ENCODE peak calls at places on chromosomes 7 and 10, in four cellular contexts. One of them, this sample, is unnamed.

GRCh38 chr7:9149499-9150082 is 716.2 kb downstream of the NXPH1 start:
- DNase-seq in HCT116: no peak
- DNase-seq in HepG2: no peak
- DNase-seq in K562: no peak
- DNase-seq in this sample: no peak

GRCh38 chr10:126671402-126671975 is 996 bp upstream of the C10orf90 start:
- DNase-seq in HCT116: no peak
- DNase-seq in HepG2: no peak
- DNase-seq in K562: no peak
- DNase-seq in this sample: no peak

GRCh38 chr7:100220833-100221718 is 1.3 kb downstream of the PVRIG start:
- DNase-seq in HCT116: no peak
- DNase-seq in HepG2: no peak
- DNase-seq in K562: no peak
- DNase-seq in this sample: no peak

GRCh38 chr10:76738991-76739390 is 898.6 kb downstream of the KCNMA1 start:
- DNase-seq in HCT116: no peak
- DNase-seq in HepG2: no peak
- DNase-seq in K562: no peak
- DNase-seq in this sample: no peak

GRCh38 chr10:47366056-47366631 is 17.9 kb downstream of the ZNF488 start:
- DNase-seq in HCT116: no peak
- DNase-seq in HepG2: no peak
- DNase-seq in K562: no peak
- DNase-seq in this sample: no peak

GRCh38 chr7:111198255-111198654 is 107.3 kb downstream of the LRRN3 start:
- DNase-seq in HCT116: peak; percentile 97
- DNase-seq in HepG2: peak; percentile 16
- DNase-seq in K562: peak; percentile 25
- DNase-seq in this sample: peak; percentile 92

GRCh38 chr7:140679186-140679585 is 6.4 kb downstream of the ADCK2 start:
- DNase-seq in HCT116: no peak
- DNase-seq in HepG2: no peak
- DNase-seq in K562: no peak
- DNase-seq in this sample: no peak

GRCh38 chr10:95560288-95561199 is 627 bp downstream of the SORBS1 start:
- DNase-seq in HCT116: no peak
- DNase-seq in HepG2: no peak
- DNase-seq in K562: no peak
- DNase-seq in this sample: no peak

GRCh38 chr7:25951414-25952276 is 200.4 kb upstream of the NFE2L3 start:
- DNase-seq in HCT116: no peak
- DNase-seq in HepG2: no peak
- DNase-seq in K562: no peak
- DNase-seq in this sample: no peak

GRCh38 chr7:57404343-57404966 is 45.5 kb upstream of the ZNF716 start:
- DNase-seq in HCT116: no peak
- DNase-seq in HepG2: no peak
- DNase-seq in K562: peak; percentile 5
- DNase-seq in this sample: no peak

GRCh38 chr7:699260-700170 is 27.0 kb upstream of the DNAAF5 start:
- DNase-seq in HCT116: no peak
- DNase-seq in HepG2: no peak
- DNase-seq in K562: peak; percentile 65
- DNase-seq in this sample: no peak

GRCh38 chr10:76052798-76053473 is 621.5 kb downstream of the LRMDA start:
- DNase-seq in HCT116: no peak
- DNase-seq in HepG2: no peak
- DNase-seq in K562: no peak
- DNase-seq in this sample: no peak

GRCh38 chr10:124742418-124743187 is 1.6 kb downstream of the FAM53B start:
- DNase-seq in HCT116: no peak
- DNase-seq in HepG2: peak; percentile 57
- DNase-seq in K562: peak; percentile 59
- DNase-seq in this sample: no peak

GRCh38 chr10:44422631-44423030 is 37.7 kb upstream of the CXCL12 start:
- DNase-seq in HCT116: no peak
- DNase-seq in HepG2: no peak
- DNase-seq in K562: no peak
- DNase-seq in this sample: no peak

GRCh38 chr7:102468416-102469350 is 3.9 kb downstream of the LRWD1 start:
- DNase-seq in HCT116: no peak
- DNase-seq in HepG2: no peak
- DNase-seq in K562: no peak
- DNase-seq in this sample: no peak

GRCh38 chr7:28062197-28062988 is 118.2 kb downstream of the JAZF1 start:
- DNase-seq in HCT116: peak; percentile 27
- DNase-seq in HepG2: peak; percentile 40
- DNase-seq in K562: peak; percentile 65
- DNase-seq in this sample: peak; percentile 43

GRCh38 chr7:111803015-111803758 is 240.9 kb upstream of the IMMP2L start:
- DNase-seq in HCT116: no peak
- DNase-seq in HepG2: peak; percentile 45
- DNase-seq in K562: no peak
- DNase-seq in this sample: no peak

GRCh38 chr7:26278769-26279168 is 12.9 kb upstream of the SNX10 start:
- DNase-seq in HCT116: peak; percentile 36
- DNase-seq in HepG2: peak; percentile 49
- DNase-seq in K562: peak; percentile 16
- DNase-seq in this sample: no peak

GRCh38 chr10:13877154-13877909 is 290.6 kb downstream of the PRPF18 start:
- DNase-seq in HCT116: no peak
- DNase-seq in HepG2: peak; percentile 5
- DNase-seq in K562: no peak
- DNase-seq in this sample: no peak

GRCh38 chr7:132004528-132004927 is 448.1 kb upstream of the PODXL start:
- DNase-seq in HCT116: no peak
- DNase-seq in HepG2: no peak
- DNase-seq in K562: peak; percentile 5
- DNase-seq in this sample: no peak

GRCh38 chr7:44772867-44773266 is 23.6 kb upstream of the PPIA start:
- DNase-seq in HCT116: no peak
- DNase-seq in HepG2: peak; percentile 52
- DNase-seq in K562: no peak
- DNase-seq in this sample: no peak

GRCh38 chr7:38660427-38661099 is 29.4 kb upstream of the AMPH start:
- DNase-seq in HCT116: peak; percentile 27
- DNase-seq in HepG2: peak; percentile 29
- DNase-seq in K562: peak; percentile 50
- DNase-seq in this sample: peak; percentile 35

GRCh38 chr7:23687011-23687410 is 7.0 kb downstream of the FAM221A start:
- DNase-seq in HCT116: no peak
- DNase-seq in HepG2: no peak
- DNase-seq in K562: no peak
- DNase-seq in this sample: no peak

GRCh38 chr7:28755255-28755654 is 202.9 kb downstream of the TRIL start:
- DNase-seq in HCT116: no peak
- DNase-seq in HepG2: no peak
- DNase-seq in K562: no peak
- DNase-seq in this sample: no peak

GRCh38 chr10:17144757-17145156 is 15.1 kb upstream of the CUBN start:
- DNase-seq in HCT116: no peak
- DNase-seq in HepG2: no peak
- DNase-seq in K562: no peak
- DNase-seq in this sample: no peak

DNA sequence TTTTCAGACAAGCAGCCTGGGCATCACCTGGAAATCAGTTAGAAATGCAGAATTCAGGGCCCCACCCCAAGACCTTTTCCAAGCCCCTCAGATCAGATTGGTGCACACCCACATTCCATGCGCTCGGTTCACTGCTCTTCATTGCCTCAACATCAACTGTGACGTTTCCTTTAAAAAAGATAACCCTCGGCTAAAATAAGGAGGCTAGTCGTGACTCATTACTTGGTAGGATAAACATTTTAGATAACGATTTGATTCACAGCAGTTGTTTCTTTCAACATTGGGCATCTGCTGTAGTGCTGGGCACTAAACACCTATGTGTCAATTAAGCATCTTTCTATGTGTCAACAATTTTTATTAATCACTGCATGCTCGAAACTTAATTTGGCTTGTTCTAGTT is 191.1 kb upstream of the LRGUK start:
- DNase-seq in HCT116: no peak
- DNase-seq in HepG2: no peak
- DNase-seq in K562: no peak
- DNase-seq in this sample: no peak
- TF ChIP-seq TCF7L2 in HCT116: no peak
- TF ChIP-seq TCF7L2 in HepG2: no peak
- TF ChIP-seq TCF7L2 in K562: no peak
- TF ChIP-seq TCF7L2 in this sample: no peak

GRCh38 chr10:115022754-115023153 is 70.4 kb upstream of the ATRNL1 start:
- DNase-seq in HCT116: no peak
- DNase-seq in HepG2: no peak
- DNase-seq in K562: no peak
- DNase-seq in this sample: no peak

GRCh38 chr10:115030483-115031200 is 62.5 kb upstream of the ATRNL1 start:
- DNase-seq in HCT116: no peak
- DNase-seq in HepG2: no peak
- DNase-seq in K562: peak; percentile 1
- DNase-seq in this sample: no peak

GRCh38 chr10:115028419-115028818 is 64.7 kb upstream of the ATRNL1 start:
- DNase-seq in HCT116: no peak
- DNase-seq in HepG2: no peak
- DNase-seq in K562: no peak
- DNase-seq in this sample: no peak

GRCh38 chr10:115029452-115030375 is 63.5 kb upstream of the ATRNL1 start:
- DNase-seq in HCT116: no peak
- DNase-seq in HepG2: peak; percentile 18
- DNase-seq in K562: no peak
- DNase-seq in this sample: no peak

DNA sequence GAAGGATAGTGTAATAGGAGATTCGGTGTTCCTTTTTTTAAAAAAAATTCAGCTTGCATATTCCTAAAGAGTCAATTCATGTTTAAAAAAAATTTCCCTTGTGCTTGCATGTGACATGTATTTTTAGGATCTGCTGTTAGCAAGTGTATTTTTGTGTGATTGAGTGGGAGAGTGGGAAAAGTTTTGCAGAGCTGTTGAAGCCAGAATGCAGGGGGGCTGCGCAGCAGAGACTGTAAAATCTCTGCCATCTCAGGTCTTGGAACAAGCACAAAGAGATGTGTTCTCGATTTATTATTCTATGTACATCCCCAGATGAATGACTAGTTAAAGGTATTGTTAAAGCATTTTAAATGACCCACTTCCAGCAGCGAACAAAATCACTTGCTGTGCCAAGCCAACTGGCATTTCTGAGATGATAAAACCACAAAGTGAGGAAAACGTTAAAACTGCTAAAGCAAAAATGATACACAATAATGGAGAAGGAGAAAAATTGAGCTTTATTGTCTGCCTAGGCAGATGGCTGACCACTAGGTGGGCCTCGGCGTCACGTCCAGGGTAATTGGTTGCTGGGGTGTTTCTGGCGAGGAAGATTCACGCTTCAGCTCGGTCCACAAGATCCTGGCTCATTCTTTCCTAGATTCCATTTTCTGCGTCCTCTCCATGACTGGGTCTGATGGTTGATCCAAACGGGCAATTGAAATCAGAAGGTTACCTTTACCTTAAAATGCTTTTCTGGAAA is 67.0 kb upstream of the ATRNL1 start:
- DNase-seq in HCT116: no peak
- DNase-seq in HepG2: no peak
- DNase-seq in K562: peak; percentile 3
- DNase-seq in this sample: no peak
- TF ChIP-seq CTCF in HCT116: peak; percentile 25
- TF ChIP-seq CTCF in HepG2: peak; percentile 16
- TF ChIP-seq CTCF in K562: no peak
- TF ChIP-seq CTCF in this sample: no peak

GRCh38 chr7:106140406-106141173 is 28.5 kb upstream of the SYPL1 start:
- DNase-seq in HCT116: no peak
- DNase-seq in HepG2: no peak
- DNase-seq in K562: no peak
- DNase-seq in this sample: no peak
- H3K27ac ChIP-seq in HCT116: no peak overlapping the region
- H3K27ac ChIP-seq in HepG2: no peak overlapping the region
- H3K27ac ChIP-seq in K562: no peak overlapping the region
- H3K27ac ChIP-seq in this sample: no peak overlapping the region

GRCh38 chr7:152528612-152529011 is 92.8 kb upstream of the KMT2C start:
- DNase-seq in HCT116: no peak
- DNase-seq in HepG2: no peak
- DNase-seq in K562: no peak
- DNase-seq in this sample: no peak
- TF ChIP-seq TCF7L2 in HCT116: no peak
- TF ChIP-seq TCF7L2 in HepG2: no peak
- TF ChIP-seq TCF7L2 in K562: no peak
- TF ChIP-seq TCF7L2 in this sample: no peak

DNA sequence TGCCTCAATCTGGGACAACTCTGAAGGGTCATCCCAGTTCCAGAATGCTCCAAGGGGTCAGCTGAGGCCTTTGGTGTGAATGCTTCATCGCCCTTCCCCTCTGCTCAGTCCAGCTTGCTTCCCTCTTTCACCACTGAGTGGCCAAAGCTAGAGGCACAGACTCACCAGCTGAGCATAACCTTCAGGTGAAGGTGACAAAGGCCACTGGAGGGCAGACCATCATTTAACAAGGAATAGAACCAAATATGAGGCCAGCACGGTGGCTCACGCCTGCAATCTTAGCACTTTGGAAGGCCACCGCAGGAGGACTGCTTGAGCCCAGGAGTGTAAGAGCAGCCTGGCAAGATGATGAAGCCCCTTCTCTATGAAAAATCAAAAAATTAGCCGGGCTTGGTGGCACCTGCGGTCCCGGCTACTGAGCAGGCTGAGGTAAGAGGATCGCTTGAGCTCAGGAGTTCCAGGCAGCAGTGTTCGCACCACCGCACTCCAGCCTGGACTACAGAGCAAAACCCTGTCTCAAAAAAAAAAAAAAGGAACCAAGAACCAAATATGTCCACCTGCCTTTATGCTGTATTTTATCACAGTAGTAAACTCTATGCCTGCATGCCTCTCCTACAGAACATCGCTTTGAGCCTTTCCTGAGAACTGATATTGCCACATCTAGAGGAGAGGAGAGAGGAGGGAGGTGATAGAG is 13.4 kb downstream of the PRKAG2 start:
- DNase-seq in HCT116: no peak
- DNase-seq in HepG2: peak; percentile 50
- DNase-seq in K562: peak; percentile 32
- DNase-seq in this sample: no peak
- TF ChIP-seq CTCF in HCT116: no peak
- TF ChIP-seq CTCF in HepG2: peak; percentile 67
- TF ChIP-seq CTCF in K562: peak; percentile 45
- TF ChIP-seq CTCF in this sample: no peak

GRCh38 chr10:122500726-122501125 is 39.4 kb downstream of the HTRA1 start:
- DNase-seq in HCT116: no peak
- DNase-seq in HepG2: no peak
- DNase-seq in K562: no peak
- DNase-seq in this sample: no peak
- H3K27ac ChIP-seq in HCT116: no peak overlapping the region
- H3K27ac ChIP-seq in HepG2: no peak overlapping the region
- H3K27ac ChIP-seq in K562: no peak overlapping the region
- H3K27ac ChIP-seq in this sample: no peak overlapping the region